ENCODE peak calls at places on chromosome 11, in seven cellular contexts. E, R, A, H, O, G and W are unnamed samples.
A peak's percentile ranks its signal among the peaks of the same experiment; 100 is the strongest.

GRCh38 chr11:65316979-65317786 is 2.5 kb downstream of the CDC42EP2 start:
- DNase-seq in E (no peak), R (no peak), A (peak; percentile 48), H (no peak), O (no peak), G (peak; percentile 77), W (no peak)

GRCh38 chr11:30889116-30889765 is 303.1 kb upstream of the MPPED2 start:
- DNase-seq in E (no peak), R (no peak), A (no peak), H (no peak), O (no peak), G (no peak), W (no peak)

GRCh38 chr11:35798423-35798822 is 135.8 kb downstream of the TRIM44 start:
- DNase-seq in E (no peak), R (no peak), A (no peak), H (no peak), O (no peak), G (no peak), W (no peak)

GRCh38 chr11:33377852-33378385 is 120.7 kb downstream of the HIPK3 start:
- DNase-seq in E (no peak), R (no peak), A (no peak), H (no peak), O (no peak), G (no peak), W (no peak)

GRCh38 chr11:57477507-57478189 is 17.3 kb downstream of the RTN4RL2 start:
- DNase-seq in E (no peak), R (no peak), A (no peak), H (no peak), O (no peak), G (no peak), W (no peak)

GRCh38 chr11:45859661-45860140 is 12.4 kb downstream of the CRY2 start:
- DNase-seq in E (peak; percentile 87), R (no peak), A (no peak), H (no peak), O (no peak), G (no peak), W (no peak)

GRCh38 chr11:131592152-131592551 is 221.7 kb downstream of the NTM start:
- DNase-seq in E (no peak), R (no peak), A (no peak), H (no peak), O (no peak), G (no peak), W (no peak)

GRCh38 chr11:46912526-46913150 is 5.7 kb downstream of the LRP4 start:
- DNase-seq in E (peak; percentile 52), R (no peak), A (peak; percentile 34), H (no peak), O (peak; percentile 70), G (no peak), W (no peak)

GRCh38 chr11:115999437-115999836 is 495.2 kb upstream of the CADM1 start:
- DNase-seq in E (no peak), R (no peak), A (no peak), H (no peak), O (no peak), G (no peak), W (no peak)

GRCh38 chr11:93145381-93145780 is 52.4 kb downstream of the SLC36A4 start:
- DNase-seq in E (no peak), R (no peak), A (no peak), H (no peak), O (no peak), G (no peak), W (no peak)

GRCh38 chr11:69928124-69928523 is 108.9 kb upstream of the FGF3 start:
- DNase-seq in E (no peak), R (no peak), A (no peak), H (no peak), O (no peak), G (no peak), W (no peak)

GRCh38 chr11:119531091-119531490 is 108.1 kb upstream of the THY1 start:
- DNase-seq in E (no peak), R (no peak), A (no peak), H (no peak), O (no peak), G (no peak), W (no peak)

GRCh38 chr11:76626921-76627391 is 43.6 kb downstream of the LRRC32 start:
- DNase-seq in E (no peak), R (peak; percentile 88), A (no peak), H (peak; percentile 49), O (no peak), G (no peak), W (peak; percentile 41)

GRCh38 chr11:47106839-47107520 is 69.7 kb downstream of the ARFGAP2 start:
- DNase-seq in E (no peak), R (no peak), A (no peak), H (no peak), O (no peak), G (no peak), W (no peak)

GRCh38 chr11:119029340-119030028 is 1.2 kb downstream of the SLC37A4 start:
- DNase-seq in E (peak; percentile 37), R (no peak), A (peak; percentile 79), H (no peak), O (no peak), G (peak; percentile 93), W (no peak)

GRCh38 chr11:61671527-61671926 is 8.7 kb upstream of the DAGLA start:
- DNase-seq in E (no peak), R (no peak), A (peak; percentile 58), H (no peak), O (no peak), G (peak; percentile 85), W (no peak)

GRCh38 chr11:74255741-74256369 is 55.6 kb downstream of the P4HA3 start:
- DNase-seq in E (peak; percentile 73), R (no peak), A (peak; percentile 76), H (peak; percentile 43), O (peak; percentile 17), G (peak; percentile 42), W (peak; percentile 56)

GRCh38 chr11:62602141-62603071 is 741 bp upstream of the MTA2 start:
- DNase-seq in E (peak; percentile 87), R (no peak), A (peak; percentile 83), H (peak; percentile 33), O (no peak), G (no peak), W (no peak)

GRCh38 chr11:34978236-34979191 is 62.1 kb downstream of the PDHX start:
- DNase-seq in E (no peak), R (no peak), A (no peak), H (no peak), O (no peak), G (no peak), W (no peak)

GRCh38 chr11:64916040-64916847 is 765 bp downstream of the ATG2A start:
- DNase-seq in E (peak; percentile 70), R (no peak), A (peak; percentile 80), H (peak; percentile 53), O (no peak), G (peak; percentile 55), W (peak; percentile 63)

GRCh38 chr11:40292636-40293585 is 1166.5 kb downstream of the LRRC4C start:
- DNase-seq in E (peak; percentile 47), R (no peak), A (no peak), H (no peak), O (no peak), G (no peak), W (no peak)

GRCh38 chr11:126438691-126439090 is 83.2 kb downstream of the ST3GAL4 start:
- DNase-seq in E (no peak), R (no peak), A (no peak), H (no peak), O (no peak), G (no peak), W (no peak)

GRCh38 chr11:46360878-46361277 is 13.6 kb downstream of the DGKZ start:
- DNase-seq in E (no peak), R (no peak), A (no peak), H (no peak), O (no peak), G (no peak), W (no peak)

GRCh38 chr11:304915-305833 is 2.4 kb upstream of the IFITM2 start:
- DNase-seq in E (peak; percentile 82), R (no peak), A (peak; percentile 79), H (no peak), O (no peak), G (peak; percentile 61), W (no peak)

GRCh38 chr11:78351979-78352731 is 65.5 kb downstream of the GAB2 start:
- DNase-seq in E (peak; percentile 47), R (no peak), A (peak; percentile 84), H (no peak), O (no peak), G (no peak), W (no peak)

DNA sequence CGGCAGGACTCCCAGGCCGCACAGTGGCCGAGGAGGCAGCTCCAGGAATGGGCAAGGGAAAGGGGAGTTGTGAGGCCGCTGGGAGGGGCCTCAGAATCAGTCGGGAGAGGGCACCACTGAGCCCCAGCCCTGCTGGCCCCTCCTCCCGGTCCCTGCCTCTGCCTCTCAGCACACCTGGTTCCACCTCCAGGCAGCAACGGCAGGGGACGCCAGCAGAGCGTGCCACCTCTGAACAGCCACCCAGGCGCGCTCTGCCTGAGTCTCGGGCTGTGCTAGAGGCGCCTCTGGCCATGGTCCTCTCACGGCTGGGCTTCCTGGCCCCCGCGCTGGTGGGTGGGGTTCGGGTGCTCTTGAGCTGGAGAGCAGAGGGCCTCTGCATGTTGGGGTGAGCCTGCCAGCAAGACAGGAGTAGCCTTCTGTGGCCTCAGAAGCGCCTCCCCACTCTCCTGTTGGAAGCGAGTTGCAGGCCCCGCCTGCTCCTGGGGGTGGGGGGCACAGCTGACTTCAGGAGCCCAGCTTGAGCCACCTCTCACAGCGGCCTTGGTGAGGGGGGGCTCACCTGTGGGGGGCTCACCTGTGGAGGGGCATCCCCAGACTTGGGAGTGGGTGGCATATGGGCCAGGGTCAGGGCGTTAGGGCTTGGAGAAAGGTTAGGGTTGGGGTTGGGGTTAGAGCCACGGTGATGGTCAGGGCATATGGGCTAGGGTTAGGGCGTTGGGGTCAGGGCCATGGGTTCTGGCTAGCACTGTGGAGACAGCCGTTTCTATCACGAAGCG is 32.8 kb downstream of the MOB2 start:
- DNase-seq in E (no peak), R (peak; percentile 2), A (peak; percentile 53), H (peak; percentile 81), O (peak; percentile 17), G (peak; percentile 44), W (peak; percentile 86)
- TF ChIP-seq POLR2AphosphoS5 in E (no peak), R (no peak), A (no peak), H (no peak), O (no peak), G (no peak), W (no peak)

DNA sequence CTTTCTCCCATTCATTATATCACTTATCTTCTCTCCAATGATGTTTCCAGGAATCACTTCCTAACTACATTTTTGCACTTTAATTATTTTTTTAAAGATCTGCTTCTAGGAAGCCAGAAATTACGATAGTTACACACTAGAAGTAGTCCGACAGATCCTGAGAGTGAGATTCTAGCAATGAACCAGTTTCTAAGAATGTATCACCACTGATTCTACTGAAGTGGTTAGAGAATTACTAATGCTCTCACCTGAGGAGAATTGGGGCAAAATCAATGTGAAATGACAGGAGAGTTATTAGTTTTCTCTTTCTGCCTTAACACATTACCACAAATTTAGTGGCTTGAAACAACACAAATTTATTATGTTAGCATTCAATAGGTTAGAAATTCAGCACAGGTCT is 241.2 kb downstream of the CASP12 start:
- DNase-seq in E (no peak), R (no peak), A (no peak), H (no peak), O (no peak), G (no peak), W (no peak)
- TF ChIP-seq TAF1 in E (no peak), R (no peak), A (no peak), H (no peak), O (no peak), G (no peak), W (no peak)

GRCh38 chr11:128497057-128497957 is 90.1 kb downstream of the ETS1 start:
- DNase-seq in E (peak; percentile 57), R (peak; percentile 87), A (no peak), H (no peak), O (no peak), G (no peak), W (no peak)
- TF ChIP-seq POLR2AphosphoS5 in E (peak; percentile 87), R (no peak), A (no peak), H (peak; percentile 29), O (no peak), G (no peak), W (no peak)

GRCh38 chr11:17414317-17414737 is 25.9 kb upstream of the KCNJ11 start:
- DNase-seq in E (no peak), R (no peak), A (no peak), H (no peak), O (no peak), G (no peak), W (no peak)
- TF ChIP-seq TAF1 in E (no peak), R (no peak), A (no peak), H (no peak), O (no peak), G (no peak), W (no peak)